ENCODE peak calls at places on chromosome 6, in five cellular contexts. N, T, E, M and S are unnamed samples.

GRCh38 chr6:108947114-108947854 is 99.1 kb downstream of the ARMC2 start:
- DNase-seq in N (no peak), T (no peak), E (peak; percentile 11), M (no peak), S (no peak)

GRCh38 chr6:122511193-122511924 is 39.8 kb upstream of the SERINC1 start:
- DNase-seq in N (no peak), T (no peak), E (no peak), M (no peak), S (no peak)

GRCh38 chr6:15230827-15231226 is 15.0 kb upstream of the JARID2 start:
- DNase-seq in N (no peak), T (no peak), E (no peak), M (no peak), S (no peak)

GRCh38 chr6:119187596-119187995 is 109.1 kb upstream of the FAM184A start:
- DNase-seq in N (no peak), T (no peak), E (no peak), M (no peak), S (no peak)

GRCh38 chr6:148451690-148452089 is 109.1 kb downstream of the SASH1 start:
- DNase-seq in N (no peak), T (no peak), E (no peak), M (no peak), S (no peak)

GRCh38 chr6:39777218-39777617 is 15.0 kb upstream of the DAAM2 start:
- DNase-seq in N (no peak), T (no peak), E (no peak), M (no peak), S (no peak)

GRCh38 chr6:41622210-41622990 is 15.9 kb upstream of the MDFI start:
- DNase-seq in N (no peak), T (no peak), E (no peak), M (no peak), S (no peak)

GRCh38 chr6:130617658-130618057 is 209.5 kb upstream of the SMLR1 start:
- DNase-seq in N (no peak), T (no peak), E (no peak), M (no peak), S (no peak)

GRCh38 chr6:51926125-51926524 is 161.3 kb downstream of the PKHD1 start:
- DNase-seq in N (no peak), T (no peak), E (no peak), M (no peak), S (no peak)

GRCh38 chr6:43886067-43886461 is 116.1 kb downstream of the VEGFA start:
- DNase-seq in N (no peak), T (no peak), E (no peak), M (peak; percentile 38), S (no peak)

GRCh38 chr6:7166410-7167293 is 58.9 kb downstream of the RREB1 start:
- DNase-seq in N (no peak), T (no peak), E (no peak), M (no peak), S (no peak)

GRCh38 chr6:91045152-91045551 is 458.3 kb upstream of the MAP3K7 start:
- DNase-seq in N (no peak), T (peak; percentile 28), E (no peak), M (no peak), S (no peak)

GRCh38 chr6:38346291-38347079 is 293.2 kb downstream of the BTBD9 start:
- DNase-seq in N (no peak), T (no peak), E (no peak), M (no peak), S (no peak)

GRCh38 chr6:16921399-16922110 is 160.3 kb upstream of the ATXN1 start:
- DNase-seq in N (no peak), T (no peak), E (no peak), M (no peak), S (no peak)

DNA sequence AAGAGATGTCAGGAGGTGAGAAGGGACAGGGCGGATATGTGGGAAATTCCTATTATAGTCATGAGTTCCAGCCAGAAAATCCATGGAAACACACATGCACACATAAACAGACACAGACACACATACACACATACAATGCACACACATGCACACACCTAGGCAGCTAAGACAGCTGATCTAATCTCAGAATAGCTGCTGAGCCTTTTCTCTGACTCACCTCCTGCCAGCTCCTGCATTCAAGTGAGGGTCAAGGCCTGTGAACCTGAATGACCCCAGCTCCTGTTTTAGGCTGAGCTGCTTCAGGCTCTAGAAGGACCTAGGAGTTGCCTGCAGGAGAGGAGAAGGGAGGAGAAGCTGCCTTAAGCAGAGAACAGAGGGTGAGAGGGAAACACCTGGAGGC is 21.6 kb upstream of the RAET1L start:
- DNase-seq in N (no peak), T (no peak), E (no peak), M (peak; percentile 26), S (no peak)
- H3K4me1 ChIP-seq in N (no peaks in the 10 kb centered on the region), T (no peaks in the 10 kb centered on the region), E (no peaks in the 10 kb centered on the region), M (no peaks in the 10 kb centered on the region), S (no peaks in the 10 kb centered on the region)

DNA sequence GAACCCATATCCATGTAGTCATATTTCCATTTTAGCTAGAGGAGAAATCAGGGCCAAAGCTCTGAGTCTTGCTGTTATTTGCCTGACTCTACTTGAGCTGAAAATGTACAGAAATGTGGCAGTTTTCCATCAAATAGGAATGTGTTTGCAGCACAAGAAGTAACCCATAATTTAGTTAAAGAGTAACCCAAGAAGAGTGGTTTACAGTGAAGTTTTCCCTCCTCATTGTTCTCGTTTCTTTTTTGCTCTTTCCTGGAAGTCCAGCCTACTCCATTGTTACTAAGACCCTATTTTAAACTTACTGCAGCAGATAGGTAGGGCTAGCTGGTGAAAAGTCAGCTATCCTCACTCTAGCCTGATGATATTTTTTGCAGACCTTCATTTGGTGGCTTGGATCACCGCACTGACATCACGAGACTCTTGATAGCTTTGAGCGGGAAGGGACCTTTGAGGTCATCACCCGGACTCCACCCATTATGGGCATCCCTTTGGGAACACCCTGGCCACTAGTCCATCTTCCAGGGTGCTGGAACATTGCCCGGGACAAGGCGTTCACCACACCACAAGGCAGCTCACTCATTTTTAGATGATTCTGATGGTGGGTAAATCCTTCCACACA is 28.0 kb upstream of the ADGRF5 start:
- DNase-seq in N (no peak), T (no peak), E (peak; percentile 17), M (peak; percentile 71), S (peak; percentile 39)
- TF ChIP-seq EP300 in N (no peak), T (no peak), E (no peak), M (no peak), S (peak; percentile 58)

DNA sequence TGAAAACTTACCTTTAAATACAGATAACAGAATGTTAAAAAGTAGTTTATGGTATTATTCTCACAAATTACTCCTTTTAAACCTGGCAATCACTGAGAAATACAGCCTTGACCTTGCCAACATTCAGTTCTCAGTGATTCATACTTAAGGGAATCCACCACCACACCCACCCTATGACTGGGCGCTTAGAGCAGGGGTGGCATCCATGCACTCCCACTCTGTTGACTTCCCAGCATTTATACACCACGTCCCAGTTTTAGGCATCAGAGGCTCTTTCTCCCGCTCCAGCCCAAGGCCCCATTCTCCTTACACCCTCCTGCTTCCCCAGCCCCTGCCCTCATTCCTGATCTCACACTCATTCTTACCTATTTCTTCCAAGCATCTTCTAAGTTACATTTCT is 16.3 kb downstream of the TRAF3IP2 start:
- DNase-seq in N (no peak), T (no peak), E (peak; percentile 83), M (no peak), S (no peak)
- H3K4me1 ChIP-seq in N (peaks cover 70% of the 10 kb centered on the region), T (peaks cover 27% of the 10 kb centered on the region), E (peaks cover 75% of the 10 kb centered on the region), M (peaks cover 69% of the 10 kb centered on the region), S (peaks cover 52% of the 10 kb centered on the region)

GRCh38 chr6:146097586-146097985 is 68.7 kb downstream of the GRM1 start:
- DNase-seq in N (no peak), T (no peak), E (no peak), M (no peak), S (no peak)
- TF ChIP-seq EP300 in N (no peak), T (no peak), E (no peak), M (no peak), S (no peak)

DNA sequence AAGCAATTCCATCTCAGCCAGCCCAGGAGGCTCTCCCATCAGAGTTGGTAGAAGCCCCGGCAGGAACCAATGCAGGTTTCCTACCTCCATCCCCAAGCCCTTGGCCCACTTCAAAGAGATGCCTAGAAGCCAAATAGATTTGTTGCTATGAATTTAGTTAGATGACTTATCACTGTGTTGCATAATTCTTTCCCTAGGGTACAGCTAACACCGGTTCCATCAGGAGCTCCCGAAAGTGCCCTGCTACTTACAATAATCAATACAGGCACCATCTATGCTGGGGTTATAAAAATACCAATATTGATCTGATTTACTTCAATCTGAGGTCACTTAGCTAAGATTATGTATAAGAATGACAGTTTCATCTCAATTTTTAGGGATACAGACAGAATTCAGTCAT is 113.0 kb downstream of the MAP7 start:
- DNase-seq in N (no peak), T (no peak), E (no peak), M (no peak), S (no peak)
- H3K4me1 ChIP-seq in N (peaks cover 21% of the 10 kb centered on the region), T (no peaks in the 10 kb centered on the region), E (peaks cover 97% of the 10 kb centered on the region), M (no peaks in the 10 kb centered on the region), S (no peaks in the 10 kb centered on the region)

DNA sequence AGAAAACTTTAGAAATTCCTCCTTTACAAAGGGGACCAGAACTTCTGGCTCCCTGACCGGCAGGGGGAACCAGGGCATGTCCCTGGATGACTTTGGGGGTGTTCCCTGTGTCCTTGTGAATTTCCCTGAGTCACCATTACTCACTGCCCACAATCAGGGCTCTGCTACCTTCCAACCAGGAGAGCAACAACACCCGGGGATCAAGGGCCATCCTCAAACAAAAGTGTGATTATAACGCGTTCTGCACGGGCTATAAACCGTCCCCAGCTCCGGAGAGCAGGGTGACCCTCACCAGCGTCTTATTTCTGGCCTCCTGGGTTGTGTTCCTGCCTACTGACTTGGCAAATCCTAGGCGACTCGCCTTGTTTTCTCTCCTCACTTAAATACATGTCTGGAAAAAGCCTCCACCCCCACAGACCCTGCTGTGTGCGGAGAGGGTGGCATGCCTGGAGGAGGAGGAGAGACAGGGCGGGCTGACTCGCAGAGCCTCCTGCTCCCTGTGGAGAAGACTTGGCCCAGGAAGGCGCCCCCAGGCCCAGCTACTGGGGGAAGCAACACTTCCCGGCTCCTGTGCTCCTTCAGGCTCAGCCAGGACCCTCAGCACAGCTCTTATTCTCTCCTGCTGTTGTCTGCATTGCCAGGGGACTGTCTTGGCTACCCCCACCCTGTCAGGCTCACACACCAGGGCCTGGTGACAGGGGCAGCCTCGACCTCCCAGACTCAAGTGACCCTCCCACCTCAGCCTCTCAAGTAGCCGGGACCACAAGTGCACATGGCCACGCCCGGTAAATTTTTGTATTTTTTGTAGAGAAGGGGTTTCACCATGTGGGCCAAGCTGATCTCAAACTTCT is 54.1 kb downstream of the FGD2 start:
- DNase-seq in N (peak; percentile 65), T (peak; percentile 77), E (peak; percentile 95), M (peak; percentile 85), S (peak; percentile 52)
- TF ChIP-seq EP300 in N (no peak), T (no peak), E (peak; percentile 40), M (no peak), S (no peak)